ENCODE peak calls at places on chromosomes 1 and 21, in seven cellular contexts. K is stimulated activated CD4-positive, alpha-beta T cell treated with anti-CD3 and anti-CD28 coated beads, Interleukin-15, amount 100 ng/mL, for 1 hour; T is mesendoderm; A is cardiac muscle cell; L is CD4-positive, alpha-beta T cell; X is NCI-H1417 treated with DMSO at 0.1 percent for 48 hours; Z is activated naive CD4-positive, alpha-beta T cell treated with anti-CD3 and anti-CD28 coated beads, Interleukin-2, amount 10 ng/mL, durations not matched to agents 7 days and 5 days. Y is an unnamed sample.

GRCh38 chr1:22729400-22729773 is 18.7 kb downstream of the EPHB2 start:
- DNase-seq in K (no peak), T (no peak), A (no peak), L (no peak), X (no peak), Z (no peak), Y (no peak)

GRCh38 chr1:92662048-92662447 is 122.9 kb downstream of the EVI5 start:
- DNase-seq in K (no peak), T (no peak), A (no peak), L (no peak), X (no peak), Z (no peak), Y (no peak)

GRCh38 chr1:89068291-89068690 is 3.3 kb upstream of the GBP1 start:
- DNase-seq in K (no peak), T (no peak), A (no peak), L (no peak), X (no peak), Z (no peak), Y (no peak)

GRCh38 chr1:191669629-191670028 is 488.6 kb upstream of the RGS18 start:
- DNase-seq in K (no peak), T (no peak), A (no peak), L (no peak), X (no peak), Z (no peak), Y (no peak)

GRCh38 chr1:56550132-56550531 is 29.2 kb downstream of the PLPP3 start:
- DNase-seq in K (no peak), T (peak), A (no peak), L (no peak), X (no peak), Z (no peak), Y (no peak)

GRCh38 chr1:89589515-89589914 is 43.4 kb upstream of the LRRC8C start:
- DNase-seq in K (no peak), T (no peak), A (no peak), L (no peak), X (no peak), Z (no peak), Y (no peak)

GRCh38 chr1:93080424-93080823 is 1.3 kb downstream of the MTF2 start:
- DNase-seq in K (no peak), T (peak), A (peak), L (no peak), X (no peak), Z (peak), Y (peak)

GRCh38 chr1:202807367-202807925 is 775 bp downstream of the KDM5B start:
- DNase-seq in K (peak), T (no peak), A (peak), L (peak), X (no peak), Z (peak), Y (no peak)

GRCh38 chr1:14108356-14109275 is 408.6 kb downstream of the PRDM2 start:
- DNase-seq in K (no peak), T (no peak), A (no peak), L (no peak), X (no peak), Z (no peak), Y (no peak)

GRCh38 chr1:169974067-169974466 is 80.4 kb upstream of the SCYL3 start:
- DNase-seq in K (no peak), T (no peak), A (no peak), L (no peak), X (no peak), Z (no peak), Y (no peak)

GRCh38 chr1:1225913-1226312 is 5.9 kb downstream of the SDF4 start:
- DNase-seq in K (no peak), T (no peak), A (no peak), L (no peak), X (no peak), Z (no peak), Y (no peak)

GRCh38 chr1:18898567-18898966 is 3.8 kb downstream of the ALDH4A1 start:
- DNase-seq in K (no peak), T (no peak), A (no peak), L (no peak), X (no peak), Z (no peak), Y (no peak)

GRCh38 chr1:20698195-20698910 is 19.5 kb downstream of the KIF17 start:
- DNase-seq in K (no peak), T (peak), A (no peak), L (no peak), X (no peak), Z (no peak), Y (no peak)

GRCh38 chr1:109751531-109752260 is 10.9 kb upstream of the GSTM3 start:
- DNase-seq in K (no peak), T (no peak), A (no peak), L (no peak), X (no peak), Z (no peak), Y (no peak)

GRCh38 chr21:44516828-44517174 is 23.2 kb downstream of the KRTAP10-1 start:
- DNase-seq in K (no peak), T (no peak), A (no peak), L (no peak), X (no peak), Z (no peak), Y (no peak)

GRCh38 chr1:199403421-199404116 is 623.9 kb upstream of the NR5A2 start:
- DNase-seq in K (no peak), T (no peak), A (no peak), L (no peak), X (no peak), Z (no peak), Y (no peak)